ENCODE peak calls at places on chromosomes 12 and 14, in six cellular contexts. Z is psoas muscle, R is endodermal cell, E is fibroblast of lung, I is astrocyte, D is adrenal gland. T is an unnamed sample.

GRCh38 chr14:100106260-100106659 is 41.0 kb downstream of the EVL start:
- DNase-seq in D (no peak), Z (no peak), I (no peak), E (no peak), R (no peak), T (no peak)

GRCh38 chr12:11694528-11694927 is 45.1 kb downstream of the ETV6 start:
- DNase-seq in I (no peak), E (no peak), D (no peak), Z (no peak), R (no peak), T (no peak)

GRCh38 chr12:24360907-24361306 is 411.4 kb upstream of the SOX5 start:
- DNase-seq in E (peak; percentile 34), Z (no peak), R (no peak), D (no peak), I (peak; percentile 27), T (no peak)

GRCh38 chr12:47935196-47935595 is 28.2 kb upstream of the TMEM106C start:
- DNase-seq in I (peak; percentile 66), R (peak; percentile 50), Z (peak; percentile 67), E (peak; percentile 87), D (peak; percentile 31), T (no peak)

GRCh38 chr14:90815567-90815816 is 738 bp downstream of the TTC7B start:
- DNase-seq in I (no peak), Z (no peak), D (no peak), R (no peak), E (no peak), T (no peak)

GRCh38 chr14:78399316-78399889 is 229.2 kb downstream of the NRXN3 start:
- DNase-seq in D (no peak), E (peak; percentile 0), Z (no peak), I (no peak), R (peak; percentile 82), T (no peak)

GRCh38 chr14:96086574-96087077 is 47.5 kb downstream of the C14orf132 start:
- DNase-seq in Z (no peak), R (no peak), I (peak; percentile 66), E (peak; percentile 42), D (no peak), T (no peak)

GRCh38 chr12:38222011-38222410 is 94.6 kb upstream of the ALG10B start:
- DNase-seq in D (no peak), Z (no peak), E (no peak), R (no peak), I (no peak), T (no peak)

GRCh38 chr12:39755475-39755874 is 135.9 kb upstream of the ABCD2 start:
- DNase-seq in R (no peak), E (no peak), I (no peak), Z (no peak), D (no peak), T (no peak)

GRCh38 chr12:118307069-118307954 is 65.4 kb downstream of the TAOK3 start:
- DNase-seq in I (peak; percentile 97), Z (no peak), E (peak; percentile 90), R (no peak), D (no peak), T (no peak)

GRCh38 chr14:101351769-101352168 is 209.5 kb upstream of the DIO3 start:
- DNase-seq in D (no peak), R (peak; percentile 19), I (no peak), E (no peak), Z (no peak), T (no peak)

GRCh38 chr12:123832052-123832451 is 70.0 kb downstream of the DNAH10 start:
- DNase-seq in R (no peak), I (no peak), E (no peak), D (no peak), Z (no peak), T (no peak)

GRCh38 chr12:123830675-123831074 is 68.6 kb downstream of the DNAH10 start:
- DNase-seq in Z (no peak), E (no peak), I (no peak), R (no peak), D (no peak), T (no peak)

GRCh38 chr12:123828871-123829547 is 66.9 kb downstream of the DNAH10 start:
- DNase-seq in D (no peak), I (no peak), E (no peak), R (no peak), Z (no peak), T (no peak)

GRCh38 chr12:123828120-123828519 is 66.0 kb downstream of the DNAH10 start:
- DNase-seq in I (no peak), D (no peak), Z (no peak), E (no peak), R (no peak), T (no peak)

GRCh38 chr12:123829561-123829960 is 67.5 kb downstream of the DNAH10 start:
- DNase-seq in E (peak; percentile 14), D (no peak), I (no peak), Z (no peak), R (no peak), T (no peak)
- H3K4me3 ChIP-seq in E (no peak overlapping the region), D (no peak overlapping the region), I (no peak overlapping the region), Z (no peak overlapping the region), R (no peak overlapping the region), T (no peak overlapping the region)

DNA sequence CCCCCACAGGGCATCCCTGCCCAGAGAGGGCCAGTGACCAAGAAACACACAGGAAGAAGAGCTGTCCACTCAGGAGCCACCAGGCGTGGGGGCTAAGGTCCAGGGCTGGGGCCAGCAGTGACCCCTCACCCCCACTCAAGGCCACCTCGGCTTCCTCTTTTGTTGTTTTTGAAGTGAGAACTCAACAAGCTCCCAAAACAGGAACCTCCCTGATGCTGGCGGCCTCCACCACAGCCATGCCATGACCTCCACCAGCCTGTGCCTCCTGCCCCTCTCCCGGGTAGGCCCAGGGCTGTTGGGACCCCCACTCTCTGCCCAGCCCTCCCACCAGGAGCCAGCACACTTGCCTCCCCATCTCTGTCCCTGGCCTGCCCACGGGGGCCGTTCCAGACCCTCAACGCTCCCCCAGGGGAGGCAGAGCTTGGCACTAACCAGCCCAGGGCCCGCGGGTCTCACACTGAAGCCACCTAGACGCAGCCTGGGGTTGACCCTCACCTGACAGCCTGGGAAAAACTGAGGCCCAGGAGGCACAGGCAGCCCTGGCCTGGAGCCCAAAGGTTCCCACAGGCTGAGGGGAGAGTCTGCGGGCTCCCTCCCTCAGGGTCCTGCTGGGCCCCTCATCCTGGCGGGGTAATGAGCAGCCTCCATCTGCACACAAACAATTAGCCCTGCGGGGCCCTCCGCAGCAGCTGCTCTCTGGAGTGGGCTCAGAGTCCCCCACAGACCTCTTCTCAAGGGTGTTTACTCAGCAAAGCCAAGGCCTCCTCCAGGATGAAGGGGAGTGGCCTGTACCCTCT is 7.6 kb downstream of the AKT1 start:
- DNase-seq in D (no peak), R (no peak), I (no peak), Z (no peak), E (no peak), T (no peak)
- H3K4me1 ChIP-seq in D (peaks cover 38% of the 10 kb centered on the region), R (no peaks in the 10 kb centered on the region), I (no peaks in the 10 kb centered on the region), Z (peaks cover 15% of the 10 kb centered on the region), E (no peaks in the 10 kb centered on the region), T (peaks cover 38% of the 10 kb centered on the region)

DNA sequence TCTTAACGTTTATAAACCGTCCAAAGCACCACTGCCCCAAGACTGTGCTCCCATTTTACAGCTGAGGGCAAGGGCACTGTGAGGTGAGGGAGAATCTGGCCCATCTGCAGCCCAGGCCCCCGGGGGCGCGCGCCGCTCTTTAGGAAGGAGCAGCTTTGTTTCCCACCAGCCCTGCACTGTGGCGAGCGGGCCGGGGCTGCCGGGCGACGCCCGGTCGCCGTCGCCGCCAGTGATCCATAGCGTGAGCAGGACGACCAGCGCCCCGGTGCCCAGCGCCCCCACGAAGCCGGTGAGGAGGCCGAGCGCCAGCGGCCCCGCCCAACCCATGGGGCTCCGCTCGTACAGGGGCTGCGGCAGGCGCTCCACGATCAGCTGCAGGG is 34.6 kb downstream of the FIGNL2 start:
- DNase-seq in D (no peak), E (no peak), R (no peak), I (no peak), Z (no peak), T (no peak)
- H3K4me3 ChIP-seq in D (no peak overlapping the region), E (peak overlapping the region; percentile 40), R (peak overlapping the region; percentile 62), I (peak overlapping the region; percentile 48), Z (peak overlapping the region; percentile 68), T (no peak overlapping the region)

DNA sequence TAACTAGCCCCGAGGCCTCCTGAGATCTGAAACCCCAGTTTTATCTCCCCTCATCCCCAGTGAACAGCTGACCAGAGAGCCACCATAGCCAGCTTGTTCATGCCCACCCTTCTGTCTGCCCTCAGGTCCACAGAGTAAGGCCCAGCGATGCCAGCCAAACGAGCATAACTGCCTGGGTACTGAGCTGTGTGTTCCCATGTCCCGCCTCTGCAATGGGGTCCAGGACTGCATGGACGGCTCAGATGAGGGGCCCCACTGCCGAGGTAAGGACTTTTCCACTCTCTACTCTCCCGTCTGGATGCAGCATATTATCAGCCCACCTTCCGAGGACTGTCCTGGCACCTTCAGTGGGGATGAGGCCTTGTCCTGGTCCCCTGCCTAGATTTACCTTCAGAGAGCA is 6.2 kb downstream of the LRP1-AS start:
- DNase-seq in E (no peak), I (no peak), Z (no peak), R (no peak), D (no peak), T (no peak)
- H3K4me1 ChIP-seq in E (peaks cover 47% of the 10 kb centered on the region), I (peaks cover 15% of the 10 kb centered on the region), Z (no peaks in the 10 kb centered on the region), R (no peaks in the 10 kb centered on the region), D (no peaks in the 10 kb centered on the region), T (peaks cover 18% of the 10 kb centered on the region)

DNA sequence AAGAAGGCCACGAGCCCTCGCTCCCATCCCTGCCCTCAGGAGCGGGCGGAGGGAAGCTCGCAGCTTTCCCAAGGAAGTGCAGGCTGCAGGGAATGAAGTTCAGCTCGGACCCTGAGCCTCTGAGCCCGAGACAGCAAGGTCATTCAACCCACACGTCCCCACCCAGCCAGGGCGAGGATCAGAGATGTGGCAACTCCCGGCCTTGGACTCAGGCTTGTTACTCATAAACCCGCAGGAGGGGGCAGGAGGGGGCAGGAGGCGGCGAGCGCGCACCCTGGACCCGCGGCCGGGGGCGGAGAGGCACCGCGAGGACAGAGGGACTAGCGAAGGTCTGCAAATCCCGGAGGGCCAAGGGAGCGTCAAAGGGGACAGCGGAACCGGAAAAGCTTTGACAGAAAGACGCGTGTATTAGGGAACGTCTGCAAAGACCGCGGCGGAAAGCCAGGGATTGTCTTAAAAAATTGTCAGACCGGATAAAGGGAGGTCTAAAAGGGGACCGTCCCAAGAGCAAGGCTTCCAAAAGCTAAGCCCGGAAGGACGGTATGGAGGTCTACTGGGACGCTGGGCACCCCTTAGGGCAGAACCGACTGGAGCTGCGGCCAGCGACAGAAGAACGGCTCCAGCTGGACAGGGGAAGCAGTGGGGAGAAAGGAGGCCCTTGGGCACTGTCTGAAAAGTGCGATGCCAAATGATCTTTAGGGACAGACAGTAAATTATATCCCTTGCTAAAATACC is 609 bp upstream of the DCAF11 start:
- DNase-seq in D (peak; percentile 97), R (peak; percentile 94), I (peak; percentile 88), Z (peak; percentile 93), E (peak; percentile 93), T (peak; percentile 90)
- H3K4me3 ChIP-seq in D (no peak overlapping the region), R (peak overlapping the region; percentile 94), I (peak overlapping the region; percentile 88), Z (peak overlapping the region; percentile 80), E (peak overlapping the region; percentile 76), T (peak overlapping the region; percentile 97)

DNA sequence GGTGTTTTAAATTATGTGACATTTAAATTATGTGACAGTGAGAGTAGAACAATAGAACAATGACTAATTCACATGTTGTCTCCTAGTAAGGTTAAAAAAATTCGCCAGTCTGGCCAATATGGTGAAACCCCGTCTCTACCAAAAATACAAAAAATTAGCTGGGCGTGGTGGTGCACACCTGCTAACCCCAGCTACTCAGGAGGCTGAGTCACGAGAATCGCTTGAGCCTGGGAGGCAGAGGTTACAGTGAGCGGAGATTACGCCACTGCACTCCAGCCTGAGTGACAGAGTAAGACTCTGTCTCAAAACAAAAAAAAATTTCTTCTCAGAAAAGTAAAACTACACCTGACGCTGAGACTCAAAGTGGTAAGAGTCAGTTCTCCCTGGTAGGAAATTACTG is 2.7 kb downstream of the CS start:
- DNase-seq in D (no peak), Z (no peak), I (no peak), E (no peak), R (no peak), T (no peak)
- H3K4me1 ChIP-seq in D (peaks cover 48% of the 10 kb centered on the region), Z (peaks cover 68% of the 10 kb centered on the region), I (peaks cover 19% of the 10 kb centered on the region), E (peaks cover 9% of the 10 kb centered on the region), R (peaks cover 9% of the 10 kb centered on the region), T (peaks cover 43% of the 10 kb centered on the region)

GRCh38 chr12:106773286-106773685 is 1.2 kb upstream of the RIC8B start:
- DNase-seq in I (no peak), Z (no peak), D (no peak), E (no peak), R (no peak), T (no peak)
- H3K4me3 ChIP-seq in I (peak overlapping the region; percentile 84), Z (peak overlapping the region; percentile 77), D (no peak overlapping the region), E (peak overlapping the region; percentile 96), R (peak overlapping the region; percentile 97), T (peak overlapping the region; percentile 81)